ENCODE peak calls at places on chromosome 12, in four cellular contexts. I, K, M and Q are unnamed samples.

GRCh38 chr12:85424581-85425348 is 144.7 kb downstream of the ALX1 start:
- DNase-seq in M (peak), I (peak), K (peak), Q (no peak)

GRCh38 chr12:117567644-117568043 is 206.2 kb upstream of the NOS1 start:
- DNase-seq in I (no peak), K (no peak), M (no peak), Q (no peak)

GRCh38 chr12:104477812-104478388 is 21.2 kb downstream of the CHST11 start:
- DNase-seq in M (no peak), K (no peak), I (no peak), Q (no peak)

GRCh38 chr12:121499929-121500793 is 80.7 kb downstream of the KDM2B start:
- DNase-seq in M (peak), K (peak), I (peak), Q (no peak)

GRCh38 chr12:13959131-13959734 is 22.2 kb downstream of the GRIN2B start:
- DNase-seq in M (no peak), I (no peak), K (no peak), Q (no peak)

GRCh38 chr12:132839558-132840235 is 11.0 kb upstream of the GOLGA3 start:
- DNase-seq in M (no peak), I (no peak), K (no peak), Q (no peak)

GRCh38 chr12:105355752-105356151 is 25.3 kb downstream of the C12orf75 start:
- DNase-seq in M (peak), K (no peak), I (peak), Q (no peak)

GRCh38 chr12:103075848-103076247 is 118.4 kb downstream of the ASCL1 start:
- DNase-seq in I (no peak), M (no peak), K (no peak), Q (no peak)

GRCh38 chr12:53985358-53985899 is 483 bp downstream of the HOXC10 start:
- DNase-seq in I (no peak), K (no peak), M (no peak), Q (no peak)

GRCh38 chr12:109872-110271 is 43.3 kb downstream of the IQSEC3 start:
- DNase-seq in K (peak), I (no peak), M (no peak), Q (no peak)

GRCh38 chr12:6996040-6996441 is 22.2 kb downstream of the LPCAT3 start:
- DNase-seq in K (peak), M (peak), I (peak), Q (no peak)

GRCh38 chr12:79407671-79408622 is 282.8 kb downstream of the PAWR start:
- DNase-seq in M (peak), K (peak), I (peak), Q (peak)

GRCh38 chr12:16606201-16606849 is 363 bp upstream of the LMO3 start:
- DNase-seq in I (no peak), K (no peak), M (no peak), Q (no peak)

GRCh38 chr12:53825246-53826081 is 73.7 kb upstream of the CISTR start:
- DNase-seq in I (peak), M (peak), K (no peak), Q (peak)

GRCh38 chr12:47067778-47068431 is 11.5 kb upstream of the PCED1B start:
- DNase-seq in I (no peak), M (no peak), K (no peak), Q (no peak)

GRCh38 chr12:47073951-47074350 is 5.5 kb upstream of the PCED1B start:
- DNase-seq in I (no peak), M (no peak), K (no peak), Q (no peak)

GRCh38 chr12:47074757-47075156 is 4.7 kb upstream of the PCED1B start:
- DNase-seq in M (no peak), K (no peak), I (no peak), Q (no peak)

GRCh38 chr12:47068539-47068938 is 10.9 kb upstream of the PCED1B start:
- DNase-seq in K (no peak), I (no peak), M (no peak), Q (no peak)

GRCh38 chr12:47071241-47071852 is 8.1 kb upstream of the PCED1B start:
- DNase-seq in M (peak), I (no peak), K (peak), Q (no peak)
- TF ChIP-seq CTCF in M (peak), I (peak), K (peak), Q (peak)

GRCh38 chr12:107992870-107993451 is 136.1 kb upstream of the WSCD2 start:
- DNase-seq in M (peak), K (peak), I (peak), Q (peak)
- TF ChIP-seq TCF7L2 in M (no peak), K (no peak), I (no peak), Q (no peak)

GRCh38 chr12:98572010-98572409 is 21.5 kb upstream of the SLC25A3 start:
- DNase-seq in M (peak), K (peak), I (no peak), Q (no peak)
- TF ChIP-seq CTCF in M (peak), K (peak), I (peak), Q (peak)

GRCh38 chr12:56634837-56635538 is 4.9 kb upstream of the BAZ2A start:
- DNase-seq in I (peak), K (peak), M (peak), Q (peak)

GRCh38 chr12:56635539-56636117 is 5.5 kb upstream of the BAZ2A start:
- DNase-seq in K (peak), I (no peak), M (no peak), Q (no peak)

GRCh38 chr12:56632701-56633464 is 2.8 kb upstream of the BAZ2A start:
- DNase-seq in M (no peak), I (no peak), K (no peak), Q (no peak)

GRCh38 chr12:56633465-56634241 is 3.5 kb upstream of the BAZ2A start:
- DNase-seq in M (no peak), I (no peak), K (no peak), Q (no peak)

GRCh38 chr12:56634242-56634836 is 4.2 kb upstream of the BAZ2A start:
- DNase-seq in I (peak), M (peak), K (peak), Q (no peak)
- TF ChIP-seq TCF7L2 in I (no peak), M (no peak), K (no peak), Q (no peak)

DNA sequence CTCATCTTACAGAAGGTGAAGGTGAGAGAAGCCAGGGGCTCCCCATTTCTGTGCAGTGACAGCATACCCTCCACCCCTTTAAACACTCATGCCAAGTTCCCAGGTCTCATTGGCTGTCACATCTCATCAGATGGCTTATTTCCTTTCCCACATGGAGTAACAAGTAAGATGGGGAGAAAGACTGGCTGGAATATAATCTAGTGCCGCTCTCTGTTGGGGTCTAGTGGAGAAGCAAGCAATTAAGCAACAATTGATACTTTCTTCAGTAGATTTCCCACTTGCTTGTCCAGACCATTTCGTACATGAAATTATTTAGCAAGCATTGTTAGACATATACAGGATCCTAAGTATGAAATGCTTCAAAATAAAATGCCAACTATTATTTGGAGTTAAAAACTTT is 92.2 kb downstream of the SLC5A8 start:
- DNase-seq in M (no peak), I (no peak), K (no peak), Q (no peak)
- TF ChIP-seq CTCF in M (no peak), I (no peak), K (no peak), Q (no peak)

DNA sequence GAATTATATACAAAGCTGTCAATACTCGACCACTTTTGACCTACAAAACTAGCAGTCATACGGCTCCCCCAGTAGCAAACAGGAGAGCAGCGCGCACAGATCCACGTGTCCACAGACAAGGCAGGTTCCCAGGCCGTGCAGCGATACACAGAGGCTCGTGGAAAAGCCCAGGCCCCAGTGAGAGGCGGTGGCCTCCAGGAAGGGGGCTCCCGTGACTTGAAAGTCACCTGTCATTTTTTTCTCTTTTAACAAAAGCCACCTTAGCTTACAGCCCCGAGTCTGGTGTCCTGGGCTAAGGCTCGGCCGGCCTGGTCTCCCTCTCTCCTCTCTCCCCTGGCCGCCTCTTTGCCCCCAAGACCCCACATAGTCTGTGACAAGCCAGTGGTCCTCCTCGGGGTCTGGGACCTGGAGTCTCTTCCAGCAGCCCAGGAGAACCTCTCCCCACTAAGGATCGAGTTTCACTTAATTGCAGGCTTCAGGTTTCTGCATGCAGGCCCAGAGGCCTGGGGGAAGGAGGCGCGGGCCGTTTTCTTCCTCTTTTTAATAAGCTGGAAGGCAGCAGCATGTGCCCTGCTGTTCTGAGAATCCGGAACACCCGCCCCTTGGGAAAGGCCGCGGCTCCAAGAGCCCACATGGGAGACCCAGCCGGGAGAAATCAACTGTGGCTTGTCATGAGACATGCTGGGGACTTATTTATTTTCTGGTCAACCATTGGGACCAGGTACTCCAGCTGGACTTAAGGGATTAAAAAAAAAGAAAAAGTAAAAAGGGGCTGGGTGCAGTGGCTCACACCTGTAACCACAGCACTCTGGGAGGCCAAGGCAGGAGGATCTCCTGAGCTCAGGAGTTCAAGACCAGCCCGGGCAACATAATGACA is 15.9 kb downstream of the NCOR2 start:
- DNase-seq in I (no peak), K (peak), M (no peak), Q (no peak)
- TF ChIP-seq TCF7L2 in I (no peak), K (no peak), M (no peak), Q (no peak)

GRCh38 chr12:52820521-52820920 is 6.6 kb upstream of the KRT4 start:
- DNase-seq in M (no peak), K (no peak), I (no peak), Q (no peak)

GRCh38 chr12:52819731-52820510 is 6.0 kb upstream of the KRT4 start:
- DNase-seq in M (no peak), K (no peak), I (no peak), Q (no peak)

GRCh38 chr12:52822771-52823510 is 9.0 kb upstream of the KRT4 start:
- DNase-seq in K (no peak), I (no peak), M (no peak), Q (no peak)

GRCh38 chr12:52821826-52822660 is 8.1 kb upstream of the KRT4 start:
- DNase-seq in M (no peak), I (no peak), K (no peak), Q (no peak)

DNA sequence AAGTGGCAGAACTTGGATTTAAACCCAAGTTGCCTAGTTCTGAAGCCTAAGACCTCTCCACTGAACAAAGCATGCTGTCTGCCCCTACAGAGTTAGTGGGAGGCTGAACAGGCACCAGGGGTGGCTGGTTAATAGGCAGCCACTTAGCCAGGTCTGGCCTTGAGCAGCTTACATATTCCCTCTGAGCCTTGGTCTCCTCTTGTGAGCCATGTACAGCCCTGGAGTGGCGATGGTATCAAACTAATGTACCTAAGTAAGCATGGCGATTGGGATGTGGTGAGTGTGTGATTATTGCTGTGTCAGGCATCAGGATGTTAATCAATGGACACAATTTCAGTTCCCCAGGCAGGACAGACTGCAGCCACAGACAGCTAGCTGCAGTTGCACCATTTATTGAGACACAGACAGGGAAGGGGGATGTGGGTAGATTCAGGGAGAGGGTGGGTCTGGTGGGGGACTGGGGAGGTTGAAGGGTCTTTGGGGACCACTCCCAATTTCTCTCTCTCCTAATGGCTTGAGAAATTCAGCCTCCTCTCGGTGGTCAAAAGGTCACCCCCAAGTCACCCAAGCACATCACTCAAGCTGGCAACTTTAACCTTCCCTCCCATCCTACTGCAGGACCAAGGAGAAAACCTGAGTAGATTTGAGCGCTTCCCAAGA is 7.3 kb upstream of the KRT4 start:
- DNase-seq in K (no peak), M (no peak), I (no peak), Q (no peak)
- TF ChIP-seq CTCF in K (no peak), M (no peak), I (no peak), Q (no peak)

GRCh38 chr12:95836185-95836609 is 22.6 kb upstream of the SNRPF start:
- DNase-seq in M (no peak), I (no peak), K (no peak), Q (no peak)
- TF ChIP-seq TCF7L2 in M (no peak), I (no peak), K (no peak), Q (no peak)

DNA sequence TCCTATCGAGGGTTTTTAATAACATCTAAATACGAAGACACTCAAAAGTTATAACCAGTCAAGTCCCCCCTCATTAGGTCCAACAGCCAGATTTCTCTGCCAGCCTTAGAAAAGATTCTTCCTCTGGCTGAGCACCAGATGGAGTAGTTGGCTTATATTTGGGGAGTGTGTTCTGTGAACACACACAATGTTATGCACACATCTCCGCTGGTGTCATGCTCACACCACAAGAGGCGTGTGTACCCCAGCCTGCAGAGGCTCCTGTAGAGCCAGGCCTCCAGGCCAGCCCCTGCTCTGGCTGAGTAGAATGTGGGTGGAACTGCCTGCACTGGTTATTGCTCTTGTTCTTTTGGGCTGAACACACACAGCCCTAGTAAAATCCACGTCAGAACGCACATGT is 64.0 kb downstream of the PIWIL1 start:
- DNase-seq in M (peak), K (peak), I (no peak), Q (no peak)
- TF ChIP-seq CTCF in M (peak), K (peak), I (peak), Q (peak)